ENCODE peak calls at places on chromosomes 13 and 19, in six cellular contexts. L is HAP-1, M is HCT116, E is lower leg skin, O is COR-L47, N is HEK293T. Z is an unnamed sample.

GRCh38 chr13:95553271-95553588 is 710 bp downstream of the CLDN10 start:
- DNase-seq in L (no peak), M (no peak), E (no peak), O (no peak), N (no peak), Z (no peak)

GRCh38 chr13:52179925-52180324 is 20.5 kb upstream of the NEK3 start:
- DNase-seq in L (no peak), M (no peak), E (no peak), O (no peak), N (no peak), Z (no peak)

GRCh38 chr13:40221460-40222201 is 444.8 kb downstream of the FOXO1 start:
- DNase-seq in L (no peak), M (no peak), E (no peak), O (no peak), N (no peak), Z (peak)

GRCh38 chr13:50227356-50227755 is 212.1 kb downstream of the KCNRG start:
- DNase-seq in L (no peak), M (no peak), E (no peak), O (no peak), N (no peak), Z (no peak)

GRCh38 chr19:17505218-17505617 is 6.2 kb upstream of the PGLS start:
- DNase-seq in L (no peak), M (no peak), E (no peak), O (no peak), N (no peak), Z (no peak)

GRCh38 chr13:49113526-49114286 is 106.4 kb upstream of the MLNR start:
- DNase-seq in L (peak), M (no peak), E (no peak), O (no peak), N (no peak), Z (no peak)

GRCh38 chr13:65656740-65657329 is 1573.3 kb downstream of the PCDH9 start:
- DNase-seq in L (no peak), M (no peak), E (no peak), O (peak), N (no peak), Z (no peak)

GRCh38 chr13:43122706-43123268 is 99.4 kb downstream of the DNAJC15 start:
- DNase-seq in L (no peak), M (no peak), E (no peak), O (no peak), N (no peak), Z (no peak)

GRCh38 chr13:108342369-108343289 is 73.1 kb downstream of the TNFSF13B start:
- DNase-seq in L (no peak), M (peak), E (no peak), O (peak), N (no peak), Z (no peak)

GRCh38 chr19:11296264-11296663 is 304 bp downstream of the TSPAN16 start:
- DNase-seq in L (no peak), M (no peak), E (no peak), O (no peak), N (no peak), Z (no peak)

GRCh38 chr13:105721056-105721455 is 814.4 kb downstream of the EFNB2 start:
- DNase-seq in L (no peak), M (no peak), E (no peak), O (no peak), N (no peak), Z (no peak)

GRCh38 chr13:31046711-31047279 is 114.3 kb downstream of the TEX26 start:
- DNase-seq in L (peak), M (no peak), E (peak), O (peak), N (peak), Z (no peak)